ENCODE peak calls at places on chromosomes 7 and 10, in six cellular contexts. K is Jurkat, Clone E6-1; S is substantia nigra; W is mammary epithelial cell; J is stimulated activated naive CD4-positive, alpha-beta T cell; R is H54. X is an unnamed sample.

GRCh38 chr10:30705086-30705624 is 75.6 kb upstream of the LYZL2 start:
- DNase-seq in K (peak; percentile 89), S (no peak), W (no peak), J (peak; percentile 8), R (no peak), X (no peak)

GRCh38 chr10:59709472-59710125 is at the start of gene SLC16A9:
- DNase-seq in K (no peak), S (peak; percentile 86), W (peak; percentile 66), J (no peak), R (peak; percentile 82), X (no peak)

GRCh38 chr7:138887872-138888656 is 90.1 kb upstream of the ATP6V0A4 start:
- DNase-seq in K (no peak), S (no peak), W (no peak), J (no peak), R (no peak), X (no peak)

GRCh38 chr7:112596260-112596659 is 115.5 kb downstream of the LSMEM1 start:
- DNase-seq in K (no peak), S (no peak), W (peak; percentile 22), J (no peak), R (no peak), X (no peak)

GRCh38 chr10:18665079-18665478 is 5.8 kb downstream of the ARL5B start:
- DNase-seq in K (no peak), S (no peak), W (no peak), J (no peak), R (no peak), X (no peak)

GRCh38 chr7:141654551-141654950 is 47.4 kb downstream of the DENND11 start:
- DNase-seq in K (peak; percentile 76), S (peak; percentile 49), W (peak; percentile 55), J (peak; percentile 50), R (peak; percentile 48), X (peak; percentile 81)

GRCh38 chr10:92573091-92573797 is 649 bp downstream of the IDE start:
- DNase-seq in K (no peak), S (peak; percentile 61), W (peak; percentile 46), J (peak; percentile 32), R (no peak), X (no peak)

GRCh38 chr10:75352650-75353049 is 48.9 kb downstream of the ZNF503 start:
- DNase-seq in K (no peak), S (no peak), W (no peak), J (no peak), R (no peak), X (no peak)

GRCh38 chr10:3071405-3072198 is 4.3 kb downstream of the PFKP start:
- DNase-seq in K (no peak), S (no peak), W (peak; percentile 95), J (no peak), R (peak; percentile 91), X (no peak)

GRCh38 chr10:133442967-133443924 is 10.5 kb upstream of the SCART1 start:
- DNase-seq in K (no peak), S (no peak), W (no peak), J (no peak), R (no peak), X (no peak)

GRCh38 chr7:44716205-44716604 is 32.4 kb upstream of the ZMIZ2 start:
- DNase-seq in K (no peak), S (no peak), W (no peak), J (no peak), R (no peak), X (no peak)

GRCh38 chr7:74365320-74366022 is 76.3 kb downstream of the CLIP2 start:
- DNase-seq in K (peak; percentile 49), S (peak; percentile 67), W (no peak), J (no peak), R (peak; percentile 75), X (peak; percentile 92)